ENCODE peak calls at places on chromosomes 5 and 9, in five cellular contexts. Y is GM12878, X is HepG2, W is HCT116, D is K562. S is an unnamed sample.

GRCh38 chr5:180097163-180097894 is 25.8 kb upstream of the RNF130 start:
- DNase-seq in Y (no peak), X (no peak), W (no peak), D (no peak), S (no peak)

GRCh38 chr5:113264061-113264460 is 170.7 kb downstream of the TSSK1B start:
- DNase-seq in Y (no peak), X (no peak), W (no peak), D (no peak), S (no peak)

GRCh38 chr9:135990468-135991429 is 29.6 kb upstream of the UBAC1 start:
- DNase-seq in Y (no peak), X (peak), W (peak), D (peak), S (no peak)

GRCh38 chr5:151063136-151063544 is 17.7 kb downstream of the TNIP1 start:
- DNase-seq in Y (no peak), X (peak), W (no peak), D (peak), S (no peak)

GRCh38 chr5:93717162-93717561 is 24.2 kb downstream of the POU5F2 start:
- DNase-seq in Y (no peak), X (peak), W (no peak), D (no peak), S (no peak)

GRCh38 chr5:1526681-1527131 is 2.9 kb upstream of the LPCAT1 start:
- DNase-seq in Y (no peak), X (no peak), W (no peak), D (no peak), S (no peak)

GRCh38 chr9:91849694-91850093 is 100.3 kb downstream of the ROR2 start:
- DNase-seq in Y (no peak), X (no peak), W (no peak), D (no peak), S (no peak)

GRCh38 chr5:137344723-137345322 is 154.3 kb downstream of the SPOCK1 start:
- DNase-seq in Y (no peak), X (peak), W (peak), D (peak), S (no peak)

GRCh38 chr5:94326579-94326978 is 291.8 kb downstream of the KIAA0825 start:
- DNase-seq in Y (no peak), X (peak), W (no peak), D (peak), S (peak)

GRCh38 chr5:79011219-79011836 is 26.2 kb upstream of the ARSB start:
- DNase-seq in Y (no peak), X (no peak), W (no peak), D (no peak), S (no peak)

GRCh38 chr5:164184158-164184557 is 678.7 kb downstream of the MAT2B start:
- DNase-seq in Y (no peak), X (no peak), W (no peak), D (no peak), S (no peak)

GRCh38 chr9:82271099-82271498 is 282.5 kb downstream of the SPATA31D1 start:
- DNase-seq in Y (no peak), X (no peak), W (no peak), D (no peak), S (no peak)

GRCh38 chr9:99722852-99723251 is 98.8 kb upstream of the NR4A3 start:
- DNase-seq in Y (no peak), X (no peak), W (no peak), D (no peak), S (no peak)

GRCh38 chr9:12798066-12798770 is 23.4 kb downstream of the LURAP1L start:
- DNase-seq in Y (no peak), X (no peak), W (no peak), D (no peak), S (no peak)

GRCh38 chr9:101530076-101530711 is 3.5 kb upstream of the RNF20 start:
- DNase-seq in Y (peak), X (peak), W (peak), D (peak), S (peak)

GRCh38 chr5:34915856-34916192 is 313 bp downstream of the BRIX1 start:
- DNase-seq in Y (no peak), X (no peak), W (no peak), D (peak), S (no peak)

GRCh38 chr9:3931996-3932906 is 367.6 kb downstream of the GLIS3 start:
- DNase-seq in Y (no peak), X (no peak), W (no peak), D (no peak), S (no peak)

GRCh38 chr5:109313123-109313522 is 96.7 kb downstream of the PJA2 start:
- DNase-seq in Y (no peak), X (no peak), W (no peak), D (no peak), S (no peak)

GRCh38 chr5:132057498-132058255 is 2.8 kb upstream of the IL3 start:
- DNase-seq in Y (no peak), X (no peak), W (no peak), D (no peak), S (no peak)

GRCh38 chr5:111223790-111224560 is at the start of gene CAMK4:
- DNase-seq in Y (no peak), X (peak), W (peak), D (peak), S (no peak)

GRCh38 chr5:54902817-54903473 is 82.4 kb downstream of the ESM1 start:
- DNase-seq in Y (peak), X (no peak), W (no peak), D (no peak), S (no peak)

GRCh38 chr9:4680750-4681149 is 1.4 kb downstream of the CDC37L1 start:
- DNase-seq in Y (no peak), X (peak), W (no peak), D (peak), S (no peak)

GRCh38 chr9:35903049-35903448 is 3.0 kb upstream of the HRCT1 start:
- DNase-seq in Y (no peak), X (peak), W (peak), D (peak), S (peak)

GRCh38 chr5:95184924-95185323 is 100.0 kb downstream of the MCTP1 start:
- DNase-seq in Y (no peak), X (no peak), W (no peak), D (no peak), S (no peak)

GRCh38 chr5:87079219-87079618 is 188.5 kb upstream of the RASA1 start:
- DNase-seq in Y (no peak), X (no peak), W (no peak), D (peak), S (no peak)

GRCh38 chr5:87076931-87077330 is 190.8 kb upstream of the RASA1 start:
- DNase-seq in Y (no peak), X (no peak), W (no peak), D (no peak), S (no peak)

GRCh38 chr5:87076411-87076810 is 191.3 kb upstream of the RASA1 start:
- DNase-seq in Y (no peak), X (no peak), W (no peak), D (no peak), S (no peak)

GRCh38 chr5:87081511-87082372 is 185.9 kb upstream of the RASA1 start:
- DNase-seq in Y (peak), X (no peak), W (no peak), D (peak), S (no peak)
- TF ChIP-seq JUND in Y (no peak), X (no peak), W (no peak), D (no peak), S (no peak)

DNA sequence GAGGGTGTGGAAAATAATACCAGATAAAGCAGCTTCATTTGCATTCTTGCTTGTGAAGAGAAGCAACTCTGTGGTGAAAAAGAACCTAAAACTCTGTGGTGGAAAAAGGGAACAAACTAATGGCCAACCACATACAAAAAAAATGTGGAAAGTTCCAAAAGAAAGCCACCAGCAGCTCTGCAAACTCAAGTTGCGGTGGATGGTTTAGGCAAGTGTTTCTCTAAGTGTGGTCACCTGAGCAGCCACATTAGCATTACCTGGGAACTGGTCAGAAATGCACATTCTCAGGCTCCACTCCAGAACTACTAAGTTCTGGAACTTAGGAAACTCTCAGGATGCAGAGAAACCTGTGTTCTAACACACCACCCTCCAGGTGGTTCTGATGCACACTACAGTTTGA is 586.4 kb downstream of the ACTL7B start:
- DNase-seq in Y (no peak), X (no peak), W (no peak), D (no peak), S (no peak)
- TF ChIP-seq JUND in Y (no peak), X (no peak), W (no peak), D (no peak), S (no peak)

GRCh38 chr5:96196407-96196806 is 234.8 kb upstream of the ELL2 start:
- DNase-seq in Y (no peak), X (no peak), W (no peak), D (no peak), S (no peak)

GRCh38 chr5:96197359-96197758 is 235.7 kb downstream of the PCSK1 start:
- DNase-seq in Y (no peak), X (no peak), W (no peak), D (no peak), S (no peak)

GRCh38 chr5:96195053-96195452 is 233.4 kb upstream of the ELL2 start:
- DNase-seq in Y (no peak), X (no peak), W (no peak), D (no peak), S (no peak)

GRCh38 chr5:96198673-96199072 is 234.4 kb downstream of the PCSK1 start:
- DNase-seq in Y (no peak), X (no peak), W (no peak), D (no peak), S (no peak)

DNA sequence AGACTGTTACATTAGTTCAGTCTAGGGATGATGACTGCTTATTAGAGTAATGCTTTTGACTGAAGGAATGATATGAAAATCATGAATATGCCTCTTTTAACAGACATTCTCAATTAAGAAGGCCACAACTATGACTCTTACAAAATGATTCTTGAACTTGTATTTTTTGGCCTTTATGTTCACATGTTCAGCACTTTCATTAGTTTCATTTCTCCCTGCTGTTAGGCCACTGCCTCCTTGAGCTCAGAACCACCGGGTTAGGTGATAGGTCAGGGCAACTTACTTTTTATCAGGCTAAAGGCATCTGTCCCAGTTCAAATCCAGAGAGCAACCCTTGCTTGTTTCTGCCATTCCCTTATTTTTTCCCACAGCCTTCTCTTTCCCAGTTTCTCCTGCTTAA is 235.2 kb upstream of the ELL2 start:
- DNase-seq in Y (no peak), X (no peak), W (no peak), D (no peak), S (no peak)
- TF ChIP-seq JUND in Y (no peak), X (no peak), W (no peak), D (no peak), S (no peak)

GRCh38 chr5:157187046-157187754 is 6.6 kb downstream of the ITK start:
- DNase-seq in Y (no peak), X (no peak), W (no peak), D (no peak), S (no peak)

GRCh38 chr5:157182143-157182757 is 1.6 kb downstream of the ITK start:
- DNase-seq in Y (no peak), X (no peak), W (no peak), D (no peak), S (no peak)

GRCh38 chr5:157180374-157181264 is at the start of gene ITK:
- DNase-seq in Y (no peak), X (no peak), W (no peak), D (no peak), S (no peak)

GRCh38 chr5:157186309-157187045 is 5.8 kb downstream of the ITK start:
- DNase-seq in Y (no peak), X (no peak), W (no peak), D (no peak), S (no peak)

DNA sequence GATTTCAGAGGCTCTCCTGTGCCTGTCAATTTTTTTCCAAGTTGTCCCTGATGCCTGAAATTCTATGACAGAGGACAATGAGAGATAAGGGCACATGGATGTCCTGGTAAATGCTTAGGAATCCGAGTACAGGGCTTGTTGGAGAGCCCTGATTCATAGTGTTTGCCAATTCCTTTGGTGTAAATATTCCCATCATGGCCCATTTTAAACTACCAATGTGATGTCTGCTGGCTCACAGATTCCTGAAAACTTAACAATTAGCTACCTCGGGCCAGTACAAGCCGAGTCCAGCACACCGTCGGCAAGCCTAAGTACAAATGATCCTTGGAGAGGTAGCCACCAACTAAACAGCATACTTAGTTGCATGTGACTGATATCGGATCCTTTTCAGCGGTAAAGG is 3.5 kb downstream of the ITK start:
- DNase-seq in Y (no peak), X (no peak), W (no peak), D (no peak), S (no peak)
- TF ChIP-seq JUND in Y (no peak), X (no peak), W (no peak), D (no peak), S (no peak)

GRCh38 chr9:130328349-130328801 is 62.8 kb downstream of the HMCN2 start:
- DNase-seq in Y (no peak), X (no peak), W (no peak), D (no peak), S (no peak)

GRCh38 chr9:130325921-130326320 is 60.4 kb downstream of the HMCN2 start:
- DNase-seq in Y (no peak), X (no peak), W (no peak), D (no peak), S (no peak)

GRCh38 chr9:130329061-130329460 is 63.5 kb downstream of the HMCN2 start:
- DNase-seq in Y (no peak), X (no peak), W (no peak), D (no peak), S (no peak)

GRCh38 chr9:130327781-130328348 is 62.3 kb downstream of the HMCN2 start:
- DNase-seq in Y (no peak), X (no peak), W (no peak), D (no peak), S (no peak)

GRCh38 chr9:130327070-130327780 is 61.7 kb downstream of the HMCN2 start:
- DNase-seq in Y (no peak), X (no peak), W (no peak), D (peak), S (no peak)
- TF ChIP-seq JUND in Y (no peak), X (no peak), W (no peak), D (no peak), S (no peak)

GRCh38 chr9:137159105-137160053 is 10.5 kb downstream of the LRRC26 start:
- DNase-seq in Y (no peak), X (no peak), W (no peak), D (no peak), S (no peak)

GRCh38 chr9:137157618-137158502 is 12.0 kb downstream of the LRRC26 start:
- DNase-seq in Y (no peak), X (no peak), W (no peak), D (peak), S (no peak)

GRCh38 chr9:137160054-137160425 is 9.8 kb downstream of the LRRC26 start:
- DNase-seq in Y (no peak), X (no peak), W (no peak), D (no peak), S (no peak)

GRCh38 chr9:137158625-137159024 is 11.2 kb downstream of the LRRC26 start:
- DNase-seq in Y (no peak), X (no peak), W (no peak), D (no peak), S (no peak)

DNA sequence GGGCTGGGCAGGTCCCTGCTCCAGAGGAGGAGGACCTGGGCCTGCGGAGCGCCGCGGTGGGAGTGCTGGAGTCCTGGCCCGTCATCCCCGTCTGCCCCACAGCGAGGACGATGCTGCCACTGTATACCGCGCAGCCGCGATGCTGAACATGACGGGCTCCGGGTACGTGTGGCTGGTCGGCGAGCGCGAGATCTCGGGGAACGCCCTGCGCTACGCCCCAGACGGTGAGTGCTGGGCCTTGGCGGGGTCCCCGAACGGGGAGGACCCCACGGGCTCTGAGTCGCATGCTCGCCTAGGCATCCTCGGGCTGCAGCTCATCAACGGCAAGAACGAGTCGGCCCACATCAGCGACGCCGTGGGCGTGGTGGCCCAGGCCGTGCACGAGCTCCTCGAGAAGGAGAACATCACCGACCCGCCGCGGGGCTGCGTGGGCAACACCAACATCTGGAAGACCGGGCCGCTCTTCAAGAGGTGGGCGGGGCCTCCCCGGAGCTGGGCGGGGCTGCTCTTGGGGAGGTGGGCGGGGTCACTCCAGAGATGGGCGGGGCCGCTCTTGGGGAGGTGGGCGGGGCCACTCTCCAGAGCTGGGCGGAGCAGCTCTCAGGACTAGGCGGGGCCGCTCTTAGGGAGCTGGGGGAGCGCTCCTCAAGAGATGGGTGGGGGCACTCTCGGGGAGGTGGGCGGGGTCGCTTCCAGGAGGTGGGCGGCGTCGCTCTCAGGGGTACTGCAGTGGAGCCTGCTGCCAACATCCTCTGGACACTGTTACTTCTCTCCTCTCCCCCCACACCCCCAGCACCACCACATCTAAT is 13.1 kb downstream of the LRRC26 start:
- DNase-seq in Y (no peak), X (no peak), W (no peak), D (peak), S (no peak)
- TF ChIP-seq JUND in Y (no peak), X (no peak), W (no peak), D (no peak), S (no peak)

GRCh38 chr5:174615986-174616500 is 108.3 kb upstream of the MSX2 start:
- DNase-seq in Y (no peak), X (no peak), W (no peak), D (no peak), S (no peak)

GRCh38 chr5:174614500-174615135 is 109.8 kb upstream of the MSX2 start:
- DNase-seq in Y (no peak), X (no peak), W (no peak), D (no peak), S (no peak)

GRCh38 chr5:174610968-174611367 is 113.4 kb upstream of the MSX2 start:
- DNase-seq in Y (no peak), X (no peak), W (no peak), D (no peak), S (no peak)

GRCh38 chr5:174609116-174609515 is 115.3 kb upstream of the MSX2 start:
- DNase-seq in Y (no peak), X (no peak), W (peak), D (no peak), S (no peak)

GRCh38 chr5:174612686-174613085 is 111.7 kb upstream of the MSX2 start:
- DNase-seq in Y (no peak), X (no peak), W (no peak), D (no peak), S (no peak)
- TF ChIP-seq JUND in Y (no peak), X (no peak), W (no peak), D (no peak), S (no peak)

GRCh38 chr5:126488362-126489065 is 65.3 kb downstream of the GRAMD2B start:
- DNase-seq in Y (no peak), X (no peak), W (no peak), D (no peak), S (no peak)
- TF ChIP-seq JUND in Y (no peak), X (no peak), W (no peak), D (no peak), S (no peak)

DNA sequence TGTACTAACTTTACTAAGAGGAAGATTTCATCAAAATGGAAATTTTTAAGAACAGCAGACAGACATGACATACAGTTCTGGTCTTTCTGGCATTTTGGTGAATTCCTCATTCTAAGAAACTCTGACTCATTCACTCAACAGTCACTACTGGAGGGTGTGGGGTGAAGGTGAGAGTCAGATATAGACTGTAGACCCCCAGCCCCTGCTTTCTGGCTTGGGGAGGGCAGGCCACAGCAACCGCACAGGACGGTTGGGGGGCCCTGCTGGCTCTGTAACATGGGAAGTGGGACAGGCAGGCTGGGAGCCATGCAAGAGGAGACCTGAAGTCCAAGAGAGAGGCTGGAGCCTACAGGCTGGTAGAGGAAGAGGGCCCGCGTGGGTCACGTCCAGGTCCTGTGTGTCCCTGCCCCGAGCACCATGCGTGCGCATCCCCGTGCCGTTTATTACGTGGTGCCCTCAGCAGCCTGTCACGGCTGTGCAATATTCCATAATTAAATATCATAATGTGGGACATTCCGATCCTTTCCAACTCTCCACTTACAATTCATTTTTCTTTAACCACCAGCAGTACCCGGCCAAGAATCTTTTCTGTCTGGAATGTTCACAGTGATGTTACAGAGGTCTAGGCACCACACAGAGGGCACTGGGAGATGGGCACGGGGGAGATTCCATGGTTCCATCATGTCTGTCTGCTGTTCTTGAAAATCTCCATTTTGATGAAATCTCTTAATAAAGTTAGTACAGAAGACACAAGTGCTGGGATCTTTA is 75.6 kb downstream of the SEMA4D start:
- DNase-seq in Y (no peak), X (no peak), W (no peak), D (no peak), S (no peak)
- TF ChIP-seq JUND in Y (no peak), X (no peak), W (no peak), D (no peak), S (no peak)

S was measured in T47D.